ENCODE peak calls at places on chromosomes 3 and 15, in six cellular contexts. One of them, this sample, is unnamed.

GRCh38 chr3:40452876-40453730 is 4.0 kb upstream of the RPL14 start:
- DNase-seq in NCI-H1092 treated with DMSO at 0.1 percent for 48 hours: peak; percentile 97
- DNase-seq in dermis blood vessel endothelial cell: peak; percentile 99
- DNase-seq in adrenal gland: peak; percentile 99
- DNase-seq in endothelial cell: peak; percentile 95
- DNase-seq in activated effector memory CD4-positive, alpha-beta T cell treated with anti-CD3 and anti-CD28 coated beads, Interleukin-2, amount 50 U/mL, for 16 hours: peak; percentile 98
- DNase-seq in this sample: peak; percentile 99

GRCh38 chr3:184619348-184619747 is 57.8 kb downstream of the EPHB3 start:
- DNase-seq in dermis blood vessel endothelial cell: peak; percentile 80
- DNase-seq in activated effector memory CD4-positive, alpha-beta T cell treated with anti-CD3 and anti-CD28 coated beads, Interleukin-2, amount 50 U/mL, for 16 hours: no peak
- DNase-seq in endothelial cell: peak; percentile 67
- DNase-seq in adrenal gland: no peak
- DNase-seq in NCI-H1092 treated with DMSO at 0.1 percent for 48 hours: no peak
- DNase-seq in this sample: no peak

GRCh38 chr3:184880616-184881015 is 68.7 kb downstream of the VPS8 start:
- DNase-seq in endothelial cell: no peak
- DNase-seq in activated effector memory CD4-positive, alpha-beta T cell treated with anti-CD3 and anti-CD28 coated beads, Interleukin-2, amount 50 U/mL, for 16 hours: no peak
- DNase-seq in NCI-H1092 treated with DMSO at 0.1 percent for 48 hours: no peak
- DNase-seq in adrenal gland: no peak
- DNase-seq in dermis blood vessel endothelial cell: no peak
- DNase-seq in this sample: no peak

GRCh38 chr3:114627760-114628159 is 333.9 kb downstream of the TIGIT start:
- DNase-seq in NCI-H1092 treated with DMSO at 0.1 percent for 48 hours: no peak
- DNase-seq in activated effector memory CD4-positive, alpha-beta T cell treated with anti-CD3 and anti-CD28 coated beads, Interleukin-2, amount 50 U/mL, for 16 hours: no peak
- DNase-seq in adrenal gland: peak; percentile 37
- DNase-seq in endothelial cell: no peak
- DNase-seq in dermis blood vessel endothelial cell: no peak
- DNase-seq in this sample: no peak

GRCh38 chr15:73515520-73515919 is 72.6 kb downstream of the REC114 start:
- DNase-seq in NCI-H1092 treated with DMSO at 0.1 percent for 48 hours: no peak
- DNase-seq in dermis blood vessel endothelial cell: no peak
- DNase-seq in adrenal gland: no peak
- DNase-seq in endothelial cell: no peak
- DNase-seq in activated effector memory CD4-positive, alpha-beta T cell treated with anti-CD3 and anti-CD28 coated beads, Interleukin-2, amount 50 U/mL, for 16 hours: no peak
- DNase-seq in this sample: no peak

GRCh38 chr15:100764778-100765457 is 114.7 kb upstream of the ALDH1A3 start:
- DNase-seq in dermis blood vessel endothelial cell: no peak
- DNase-seq in activated effector memory CD4-positive, alpha-beta T cell treated with anti-CD3 and anti-CD28 coated beads, Interleukin-2, amount 50 U/mL, for 16 hours: peak; percentile 42
- DNase-seq in adrenal gland: no peak
- DNase-seq in NCI-H1092 treated with DMSO at 0.1 percent for 48 hours: peak; percentile 6
- DNase-seq in endothelial cell: no peak
- DNase-seq in this sample: no peak

GRCh38 chr3:14403636-14404395 is 1.4 kb downstream of the SLC6A6 start:
- DNase-seq in adrenal gland: peak; percentile 78
- DNase-seq in activated effector memory CD4-positive, alpha-beta T cell treated with anti-CD3 and anti-CD28 coated beads, Interleukin-2, amount 50 U/mL, for 16 hours: no peak
- DNase-seq in dermis blood vessel endothelial cell: peak; percentile 25
- DNase-seq in NCI-H1092 treated with DMSO at 0.1 percent for 48 hours: peak; percentile 49
- DNase-seq in endothelial cell: no peak
- DNase-seq in this sample: no peak

GRCh38 chr15:76199106-76200082 is 111.9 kb downstream of the ETFA start:
- DNase-seq in endothelial cell: no peak
- DNase-seq in NCI-H1092 treated with DMSO at 0.1 percent for 48 hours: no peak
- DNase-seq in dermis blood vessel endothelial cell: peak; percentile 72
- DNase-seq in adrenal gland: peak; percentile 92
- DNase-seq in activated effector memory CD4-positive, alpha-beta T cell treated with anti-CD3 and anti-CD28 coated beads, Interleukin-2, amount 50 U/mL, for 16 hours: peak; percentile 50
- DNase-seq in this sample: no peak

GRCh38 chr3:190847423-190847822 is 15.1 kb downstream of the GMNC start:
- DNase-seq in dermis blood vessel endothelial cell: no peak
- DNase-seq in adrenal gland: no peak
- DNase-seq in endothelial cell: no peak
- DNase-seq in NCI-H1092 treated with DMSO at 0.1 percent for 48 hours: no peak
- DNase-seq in activated effector memory CD4-positive, alpha-beta T cell treated with anti-CD3 and anti-CD28 coated beads, Interleukin-2, amount 50 U/mL, for 16 hours: no peak
- DNase-seq in this sample: no peak

GRCh38 chr3:31947671-31948091 is 33.4 kb downstream of the OSBPL10 start:
- DNase-seq in activated effector memory CD4-positive, alpha-beta T cell treated with anti-CD3 and anti-CD28 coated beads, Interleukin-2, amount 50 U/mL, for 16 hours: no peak
- DNase-seq in adrenal gland: no peak
- DNase-seq in endothelial cell: no peak
- DNase-seq in NCI-H1092 treated with DMSO at 0.1 percent for 48 hours: no peak
- DNase-seq in dermis blood vessel endothelial cell: no peak
- DNase-seq in this sample: no peak

GRCh38 chr15:71588746-71589145 is 221.6 kb upstream of the NR2E3 start:
- DNase-seq in adrenal gland: no peak
- DNase-seq in dermis blood vessel endothelial cell: peak; percentile 13
- DNase-seq in endothelial cell: no peak
- DNase-seq in activated effector memory CD4-positive, alpha-beta T cell treated with anti-CD3 and anti-CD28 coated beads, Interleukin-2, amount 50 U/mL, for 16 hours: no peak
- DNase-seq in NCI-H1092 treated with DMSO at 0.1 percent for 48 hours: no peak
- DNase-seq in this sample: peak; percentile 67

GRCh38 chr3:9230596-9230995 is 18.9 kb downstream of the SRGAP3 start:
- DNase-seq in endothelial cell: no peak
- DNase-seq in NCI-H1092 treated with DMSO at 0.1 percent for 48 hours: no peak
- DNase-seq in activated effector memory CD4-positive, alpha-beta T cell treated with anti-CD3 and anti-CD28 coated beads, Interleukin-2, amount 50 U/mL, for 16 hours: no peak
- DNase-seq in adrenal gland: peak; percentile 58
- DNase-seq in dermis blood vessel endothelial cell: no peak
- DNase-seq in this sample: no peak

GRCh38 chr3:171239757-171240503 is 213.4 kb upstream of the SLC2A2 start:
- DNase-seq in adrenal gland: no peak
- DNase-seq in activated effector memory CD4-positive, alpha-beta T cell treated with anti-CD3 and anti-CD28 coated beads, Interleukin-2, amount 50 U/mL, for 16 hours: no peak
- DNase-seq in dermis blood vessel endothelial cell: no peak
- DNase-seq in endothelial cell: no peak
- DNase-seq in NCI-H1092 treated with DMSO at 0.1 percent for 48 hours: no peak
- DNase-seq in this sample: no peak